ENCODE peak calls at places on chromosomes 2 and 18, in six cellular contexts. C is CD4-positive, alpha-beta memory T cell; G is IMR-90; M is aorta; F is colonic mucosa; B is adipocyte. R is an unnamed sample.
A peak's percentile ranks its signal among the peaks of the same experiment; 100 is the strongest.

GRCh38 chr18:48004577-48004976 is 74.1 kb upstream of the SMAD2 start:
- DNase-seq in C (no peak), B (no peak), M (no peak), F (no peak), G (no peak), R (no peak)

GRCh38 chr2:180004731-180005130 is 2.4 kb downstream of the CWC22 start:
- DNase-seq in B (no peak), M (no peak), C (no peak), F (no peak), G (peak; percentile 13), R (no peak)

GRCh38 chr2:188808921-188809320 is 165.3 kb upstream of the COL3A1 start:
- DNase-seq in B (no peak), M (no peak), F (no peak), G (peak; percentile 88), C (no peak), R (no peak)

GRCh38 chr2:123840614-123841013 is 184.5 kb upstream of the CNTNAP5 start:
- DNase-seq in B (no peak), M (no peak), G (no peak), C (no peak), F (no peak), R (no peak)

GRCh38 chr2:174634130-174635014 is 36.8 kb upstream of the WIPF1 start:
- DNase-seq in G (peak; percentile 12), B (no peak), F (no peak), C (peak; percentile 53), M (no peak), R (peak; percentile 68)

GRCh38 chr2:222320441-222321395 is 21.9 kb upstream of the PAX3 start:
- DNase-seq in F (peak; percentile 20), C (no peak), G (no peak), M (no peak), B (peak; percentile 51), R (no peak)

GRCh38 chr18:8936646-8937045 is 165.9 kb upstream of the NDUFV2 start:
- DNase-seq in G (no peak), F (no peak), M (no peak), B (no peak), C (no peak), R (no peak)

GRCh38 chr2:160561551-160562280 is 68.1 kb upstream of the RBMS1 start:
- DNase-seq in G (peak; percentile 81), M (no peak), C (no peak), B (peak; percentile 81), F (no peak), R (no peak)

GRCh38 chr2:158729873-158730620 is 65.1 kb upstream of the DAPL1 start:
- DNase-seq in B (no peak), C (no peak), F (no peak), G (no peak), M (no peak), R (no peak)

GRCh38 chr2:133287709-133288108 is 280.6 kb downstream of the NCKAP5 start:
- DNase-seq in C (no peak), G (peak; percentile 96), M (no peak), F (no peak), B (peak; percentile 62), R (no peak)

GRCh38 chr18:42052137-42052708 is 97.2 kb downstream of the PIK3C3 start:
- DNase-seq in B (peak; percentile 80), G (peak; percentile 52), M (no peak), C (no peak), F (no peak), R (no peak)

GRCh38 chr2:126671049-126671448 is 15.1 kb downstream of the GYPC start:
- DNase-seq in M (no peak), G (no peak), F (no peak), C (no peak), B (no peak), R (no peak)
- H3K36me3 ChIP-seq in M (no peaks in the 10 kb centered on the region), G (peaks cover 9% of the 10 kb centered on the region), F (no peaks in the 10 kb centered on the region), C (peaks cover 13% of the 10 kb centered on the region), B (peaks cover 22% of the 10 kb centered on the region), R (peaks cover 4% of the 10 kb centered on the region)

GRCh38 chr2:11212645-11213044 is 57.4 kb downstream of the SLC66A3 start:
- DNase-seq in C (no peak), F (no peak), M (no peak), G (no peak), B (no peak), R (no peak)
- H3K36me3 ChIP-seq in C (peaks cover 17% of the 10 kb centered on the region), F (no peaks in the 10 kb centered on the region), M (peaks cover 8% of the 10 kb centered on the region), G (peaks cover 29% of the 10 kb centered on the region), B (peaks cover 95% of the 10 kb centered on the region), R (no peaks in the 10 kb centered on the region)

GRCh38 chr2:233447506-233448219 is 93.4 kb downstream of the DGKD start:
- DNase-seq in M (no peak), B (no peak), G (no peak), C (no peak), F (no peak), R (no peak)
- H3K36me3 ChIP-seq in M (no peaks in the 10 kb centered on the region), B (peaks cover 8% of the 10 kb centered on the region), G (peaks cover 27% of the 10 kb centered on the region), C (peaks cover 80% of the 10 kb centered on the region), F (peaks cover 15% of the 10 kb centered on the region), R (peaks cover 66% of the 10 kb centered on the region)

GRCh38 chr18:27803957-27804356 is 373.0 kb downstream of the CDH2 start:
- DNase-seq in F (no peak), B (peak; percentile 7), M (no peak), G (no peak), C (no peak), R (no peak)
- H3K36me3 ChIP-seq in F (no peaks in the 10 kb centered on the region), B (no peaks in the 10 kb centered on the region), M (no peaks in the 10 kb centered on the region), G (no peaks in the 10 kb centered on the region), C (no peaks in the 10 kb centered on the region), R (no peaks in the 10 kb centered on the region)

GRCh38 chr2:69416147-69416546 is 21.1 kb downstream of the NFU1 start:
- DNase-seq in F (no peak), M (no peak), G (no peak), C (no peak), B (no peak), R (no peak)

GRCh38 chr2:69411120-69411519 is 24.1 kb upstream of the GFPT1 start:
- DNase-seq in B (no peak), F (no peak), C (no peak), M (no peak), G (no peak), R (no peak)
- H3K36me3 ChIP-seq in B (peaks cover 75% of the 10 kb centered on the region), F (peaks cover 9% of the 10 kb centered on the region), C (peaks cover 13% of the 10 kb centered on the region), M (peaks cover 3% of the 10 kb centered on the region), G (peaks cover 31% of the 10 kb centered on the region), R (no peaks in the 10 kb centered on the region)

GRCh38 chr18:26034850-26035497 is 55.4 kb downstream of the SS18 start:
- DNase-seq in F (no peak), M (no peak), G (no peak), C (no peak), B (no peak), R (no peak)
- H3K36me3 ChIP-seq in F (peaks cover 4% of the 10 kb centered on the region), M (no peaks in the 10 kb centered on the region), G (peaks cover 27% of the 10 kb centered on the region), C (peaks cover 38% of the 10 kb centered on the region), B (peaks cover 94% of the 10 kb centered on the region), R (peaks cover 2% of the 10 kb centered on the region)

GRCh38 chr2:205762883-205763282 is 80.6 kb downstream of the NRP2 start:
- DNase-seq in M (no peak), G (peak; percentile 31), F (no peak), C (no peak), B (no peak), R (no peak)
- H3K36me3 ChIP-seq in M (no peaks in the 10 kb centered on the region), G (peaks cover 56% of the 10 kb centered on the region), F (no peaks in the 10 kb centered on the region), C (no peaks in the 10 kb centered on the region), B (peaks cover 28% of the 10 kb centered on the region), R (no peaks in the 10 kb centered on the region)

GRCh38 chr2:73772819-73773218 is 7.1 kb downstream of the DUSP11 start:
- DNase-seq in M (no peak), F (no peak), B (no peak), G (no peak), C (no peak), R (no peak)
- H3K36me3 ChIP-seq in M (peaks cover 6% of the 10 kb centered on the region), F (no peaks in the 10 kb centered on the region), B (peaks cover 78% of the 10 kb centered on the region), G (peaks cover 35% of the 10 kb centered on the region), C (peaks cover 50% of the 10 kb centered on the region), R (peaks cover 13% of the 10 kb centered on the region)

DNA sequence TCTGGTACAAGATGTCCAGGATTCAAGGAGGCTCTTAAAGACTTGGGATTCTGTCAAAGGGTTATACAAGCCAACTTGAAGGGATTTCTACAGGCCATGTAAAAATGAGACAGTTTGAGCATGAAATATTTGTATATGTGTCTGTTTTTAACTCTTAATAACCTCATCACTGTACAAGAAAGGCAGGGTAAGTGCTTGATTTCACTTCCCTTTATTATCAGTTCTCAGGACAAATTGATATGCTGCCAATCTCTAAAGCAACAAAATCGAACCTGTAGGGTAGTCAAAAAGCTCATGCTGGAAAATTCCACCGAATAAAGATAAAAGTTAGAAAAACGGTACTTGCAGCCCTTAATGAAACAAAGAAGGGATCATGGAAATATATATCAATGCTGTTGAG is 14.1 kb downstream of the COPS8 start:
- DNase-seq in M (no peak), F (no peak), G (no peak), B (no peak), C (no peak), R (no peak)
- H3K36me3 ChIP-seq in M (peaks cover 4% of the 10 kb centered on the region), F (peaks cover 20% of the 10 kb centered on the region), G (peaks cover 15% of the 10 kb centered on the region), B (peaks cover 73% of the 10 kb centered on the region), C (peaks cover 48% of the 10 kb centered on the region), R (peaks cover 2% of the 10 kb centered on the region)

GRCh38 chr2:181778621-181779195 is 98.4 kb upstream of the NEUROD1 start:
- DNase-seq in M (no peak), F (no peak), B (no peak), G (peak; percentile 25), C (no peak), R (no peak)
- H3K36me3 ChIP-seq in M (no peaks in the 10 kb centered on the region), F (no peaks in the 10 kb centered on the region), B (no peaks in the 10 kb centered on the region), G (no peaks in the 10 kb centered on the region), C (no peaks in the 10 kb centered on the region), R (no peaks in the 10 kb centered on the region)